ENCODE peak calls at places on chromosomes 2 and 18, in six cellular contexts. One of them, this sample, is unnamed.

GRCh38 chr2:199603748-199604291 is 146.1 kb upstream of the SATB2 start:
- DNase-seq in tibial nerve: no peak
- DNase-seq in uterus: no peak
- DNase-seq in adrenal gland: no peak
- DNase-seq in suprapubic skin: no peak
- DNase-seq in SK-N-MC: no peak
- DNase-seq in this sample: no peak

GRCh38 chr2:19776941-19777514 is 124.8 kb downstream of the TTC32 start:
- DNase-seq in SK-N-MC: no peak
- DNase-seq in tibial nerve: no peak
- DNase-seq in uterus: no peak
- DNase-seq in adrenal gland: no peak
- DNase-seq in suprapubic skin: no peak
- DNase-seq in this sample: peak; percentile 68

GRCh38 chr18:59359576-59359952 is 499 bp upstream of the LMAN1 start:
- DNase-seq in suprapubic skin: no peak
- DNase-seq in adrenal gland: no peak
- DNase-seq in tibial nerve: no peak
- DNase-seq in uterus: no peak
- DNase-seq in SK-N-MC: no peak
- DNase-seq in this sample: no peak

GRCh38 chr2:161146209-161146775 is 13.9 kb upstream of the TANK start:
- DNase-seq in suprapubic skin: no peak
- DNase-seq in adrenal gland: no peak
- DNase-seq in SK-N-MC: no peak
- DNase-seq in uterus: no peak
- DNase-seq in tibial nerve: no peak
- DNase-seq in this sample: no peak

GRCh38 chr2:36351291-36352023 is 4.1 kb upstream of the CRIM1 start:
- DNase-seq in uterus: no peak
- DNase-seq in adrenal gland: no peak
- DNase-seq in tibial nerve: no peak
- DNase-seq in SK-N-MC: no peak
- DNase-seq in suprapubic skin: no peak
- DNase-seq in this sample: no peak

GRCh38 chr2:172394008-172394407 is 33.4 kb upstream of the ITGA6 start:
- DNase-seq in suprapubic skin: no peak
- DNase-seq in uterus: no peak
- DNase-seq in tibial nerve: no peak
- DNase-seq in SK-N-MC: no peak
- DNase-seq in adrenal gland: no peak
- DNase-seq in this sample: no peak

GRCh38 chr2:62344472-62344871 is 148.6 kb downstream of the B3GNT2 start:
- DNase-seq in suprapubic skin: no peak
- DNase-seq in tibial nerve: no peak
- DNase-seq in uterus: no peak
- DNase-seq in SK-N-MC: no peak
- DNase-seq in adrenal gland: no peak
- DNase-seq in this sample: peak; percentile 38

GRCh38 chr2:101124684-101125366 is 26.4 kb downstream of the TBC1D8 start:
- DNase-seq in uterus: peak; percentile 84
- DNase-seq in SK-N-MC: no peak
- DNase-seq in suprapubic skin: no peak
- DNase-seq in tibial nerve: peak; percentile 74
- DNase-seq in adrenal gland: peak; percentile 78
- DNase-seq in this sample: no peak

GRCh38 chr2:110682872-110683271 is 5.0 kb upstream of the BUB1 start:
- DNase-seq in SK-N-MC: no peak
- DNase-seq in suprapubic skin: no peak
- DNase-seq in uterus: no peak
- DNase-seq in adrenal gland: no peak
- DNase-seq in tibial nerve: no peak
- DNase-seq in this sample: no peak

GRCh38 chr18:70276416-70277145 is 12.3 kb upstream of the SOCS6 start:
- DNase-seq in SK-N-MC: no peak
- DNase-seq in tibial nerve: no peak
- DNase-seq in suprapubic skin: no peak
- DNase-seq in adrenal gland: no peak
- DNase-seq in uterus: no peak
- DNase-seq in this sample: no peak

GRCh38 chr2:24046930-24047702 is at the start of gene WDCP:
- DNase-seq in SK-N-MC: peak; percentile 99
- DNase-seq in adrenal gland: peak; percentile 98
- DNase-seq in suprapubic skin: peak; percentile 98
- DNase-seq in uterus: peak; percentile 98
- DNase-seq in tibial nerve: peak; percentile 95
- DNase-seq in this sample: peak; percentile 96

GRCh38 chr2:129396980-129397599 is 582.4 kb upstream of the RAB6C start:
- DNase-seq in SK-N-MC: peak; percentile 8
- DNase-seq in uterus: no peak
- DNase-seq in adrenal gland: peak; percentile 28
- DNase-seq in suprapubic skin: no peak
- DNase-seq in tibial nerve: peak; percentile 22
- DNase-seq in this sample: no peak

GRCh38 chr18:45723921-45724320 is at the start of gene SLC14A1:
- DNase-seq in SK-N-MC: no peak
- DNase-seq in suprapubic skin: no peak
- DNase-seq in uterus: no peak
- DNase-seq in tibial nerve: no peak
- DNase-seq in adrenal gland: no peak
- DNase-seq in this sample: no peak
- H3K4me3 ChIP-seq in SK-N-MC: no peak within 1 kb of the TSS
- H3K4me3 ChIP-seq in suprapubic skin: no peak within 1 kb of the TSS
- H3K4me3 ChIP-seq in uterus: no peak within 1 kb of the TSS
- H3K4me3 ChIP-seq in tibial nerve: no peak within 1 kb of the TSS
- H3K4me3 ChIP-seq in adrenal gland: no peak within 1 kb of the TSS
- H3K4me3 ChIP-seq in this sample: no peak within 1 kb of the TSS

GRCh38 chr2:127739800-127740199 is 38.5 kb downstream of the SFT2D3 start:
- DNase-seq in SK-N-MC: no peak
- DNase-seq in uterus: no peak
- DNase-seq in suprapubic skin: no peak
- DNase-seq in tibial nerve: no peak
- DNase-seq in adrenal gland: no peak
- DNase-seq in this sample: no peak

GRCh38 chr2:127747621-127748020 is 46.3 kb downstream of the SFT2D3 start:
- DNase-seq in uterus: no peak
- DNase-seq in SK-N-MC: no peak
- DNase-seq in suprapubic skin: no peak
- DNase-seq in adrenal gland: no peak
- DNase-seq in tibial nerve: no peak
- DNase-seq in this sample: no peak

GRCh38 chr2:127740665-127741287 is 39.5 kb downstream of the SFT2D3 start:
- DNase-seq in uterus: no peak
- DNase-seq in suprapubic skin: no peak
- DNase-seq in tibial nerve: no peak
- DNase-seq in SK-N-MC: no peak
- DNase-seq in adrenal gland: no peak
- DNase-seq in this sample: no peak

GRCh38 chr2:127737892-127738291 is 36.6 kb downstream of the SFT2D3 start:
- DNase-seq in adrenal gland: no peak
- DNase-seq in SK-N-MC: no peak
- DNase-seq in tibial nerve: no peak
- DNase-seq in uterus: no peak
- DNase-seq in suprapubic skin: no peak
- DNase-seq in this sample: no peak

GRCh38 chr2:127743477-127744026 is 42.3 kb downstream of the SFT2D3 start:
- DNase-seq in uterus: no peak
- DNase-seq in suprapubic skin: no peak
- DNase-seq in adrenal gland: no peak
- DNase-seq in SK-N-MC: no peak
- DNase-seq in tibial nerve: no peak
- DNase-seq in this sample: no peak
- H3K36me3 ChIP-seq in uterus: no peaks in the 10 kb centered on the region
- H3K36me3 ChIP-seq in suprapubic skin: peaks cover 17% of the 10 kb centered on the region
- H3K36me3 ChIP-seq in adrenal gland: no peaks in the 10 kb centered on the region
- H3K36me3 ChIP-seq in SK-N-MC: peaks cover 62% of the 10 kb centered on the region
- H3K36me3 ChIP-seq in tibial nerve: peaks cover 15% of the 10 kb centered on the region
- H3K36me3 ChIP-seq in this sample: peaks cover 10% of the 10 kb centered on the region

GRCh38 chr2:239958366-239958765 is 66.8 kb downstream of the NDUFA10 start:
- DNase-seq in uterus: no peak
- DNase-seq in tibial nerve: no peak
- DNase-seq in suprapubic skin: no peak
- DNase-seq in SK-N-MC: no peak
- DNase-seq in adrenal gland: no peak
- DNase-seq in this sample: no peak

GRCh38 chr2:239959059-239959971 is 65.8 kb downstream of the NDUFA10 start:
- DNase-seq in suprapubic skin: no peak
- DNase-seq in SK-N-MC: no peak
- DNase-seq in tibial nerve: no peak
- DNase-seq in adrenal gland: no peak
- DNase-seq in uterus: no peak
- DNase-seq in this sample: no peak

GRCh38 chr2:239955989-239956817 is 68.9 kb downstream of the NDUFA10 start:
- DNase-seq in uterus: no peak
- DNase-seq in adrenal gland: no peak
- DNase-seq in suprapubic skin: no peak
- DNase-seq in tibial nerve: no peak
- DNase-seq in SK-N-MC: no peak
- DNase-seq in this sample: peak; percentile 33

GRCh38 chr2:239956818-239957261 is 68.3 kb downstream of the NDUFA10 start:
- DNase-seq in suprapubic skin: no peak
- DNase-seq in tibial nerve: no peak
- DNase-seq in adrenal gland: no peak
- DNase-seq in uterus: no peak
- DNase-seq in SK-N-MC: no peak
- DNase-seq in this sample: no peak

DNA sequence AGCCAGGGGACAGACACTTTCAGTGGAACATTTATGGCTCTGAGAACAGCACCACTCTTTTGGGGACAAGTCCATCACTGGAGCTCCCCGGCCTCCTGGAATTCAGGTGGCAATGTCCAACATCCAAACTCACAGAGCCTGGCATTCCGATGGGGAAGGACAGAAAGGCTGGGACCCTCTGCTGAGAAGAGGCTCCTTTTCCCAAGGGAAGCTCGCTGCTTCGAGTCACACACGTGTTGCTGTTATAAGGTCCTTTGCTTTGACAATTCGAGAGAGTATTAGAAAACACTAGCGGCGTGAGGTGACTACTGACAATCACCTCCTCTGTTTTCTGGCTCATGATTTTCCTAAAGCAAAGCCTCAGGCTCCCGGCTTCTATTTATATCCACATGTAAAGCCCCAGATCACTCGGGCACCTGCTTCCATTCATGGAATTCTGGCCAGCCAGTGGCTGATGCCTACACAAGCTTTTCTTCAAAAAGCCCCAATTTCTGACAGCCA is 67.4 kb downstream of the NDUFA10 start:
- DNase-seq in suprapubic skin: no peak
- DNase-seq in tibial nerve: no peak
- DNase-seq in adrenal gland: no peak
- DNase-seq in SK-N-MC: no peak
- DNase-seq in uterus: no peak
- DNase-seq in this sample: no peak
- H3K27ac ChIP-seq in suprapubic skin: no peak overlapping the region
- H3K27ac ChIP-seq in tibial nerve: no peak overlapping the region
- H3K27ac ChIP-seq in adrenal gland: no peak overlapping the region
- H3K27ac ChIP-seq in SK-N-MC: no peak overlapping the region
- H3K27ac ChIP-seq in uterus: no peak overlapping the region
- H3K27ac ChIP-seq in this sample: no peak overlapping the region

GRCh38 chr18:47370052-47370451 is 118.6 kb upstream of the SKOR2 start:
- DNase-seq in uterus: no peak
- DNase-seq in tibial nerve: no peak
- DNase-seq in SK-N-MC: no peak
- DNase-seq in adrenal gland: no peak
- DNase-seq in suprapubic skin: no peak
- DNase-seq in this sample: no peak

DNA sequence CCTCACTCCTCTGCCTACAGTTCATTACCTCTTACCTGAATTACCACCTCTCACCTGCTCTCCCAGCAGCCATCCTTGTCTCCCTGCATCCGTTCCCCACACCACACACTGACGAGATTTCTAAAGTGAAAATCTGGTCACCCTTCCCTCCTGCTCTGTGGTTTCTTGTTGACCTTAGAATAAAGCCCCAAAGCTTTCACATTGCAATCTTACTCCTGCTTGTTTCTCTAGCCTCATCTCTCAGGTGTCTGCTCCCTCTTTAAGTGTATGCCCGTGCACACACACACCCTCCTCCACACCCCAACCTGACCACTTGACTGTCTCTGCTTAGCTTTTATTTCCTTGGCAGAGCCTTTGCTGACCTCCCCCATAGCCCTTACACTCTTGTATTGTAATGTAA is 122.0 kb upstream of the SKOR2 start:
- DNase-seq in tibial nerve: no peak
- DNase-seq in suprapubic skin: no peak
- DNase-seq in adrenal gland: no peak
- DNase-seq in uterus: no peak
- DNase-seq in SK-N-MC: no peak
- DNase-seq in this sample: no peak
- H3K4me3 ChIP-seq in tibial nerve: no peak overlapping the region
- H3K4me3 ChIP-seq in suprapubic skin: no peak overlapping the region
- H3K4me3 ChIP-seq in adrenal gland: no peak overlapping the region
- H3K4me3 ChIP-seq in uterus: no peak overlapping the region
- H3K4me3 ChIP-seq in SK-N-MC: no peak overlapping the region
- H3K4me3 ChIP-seq in this sample: no peak overlapping the region

DNA sequence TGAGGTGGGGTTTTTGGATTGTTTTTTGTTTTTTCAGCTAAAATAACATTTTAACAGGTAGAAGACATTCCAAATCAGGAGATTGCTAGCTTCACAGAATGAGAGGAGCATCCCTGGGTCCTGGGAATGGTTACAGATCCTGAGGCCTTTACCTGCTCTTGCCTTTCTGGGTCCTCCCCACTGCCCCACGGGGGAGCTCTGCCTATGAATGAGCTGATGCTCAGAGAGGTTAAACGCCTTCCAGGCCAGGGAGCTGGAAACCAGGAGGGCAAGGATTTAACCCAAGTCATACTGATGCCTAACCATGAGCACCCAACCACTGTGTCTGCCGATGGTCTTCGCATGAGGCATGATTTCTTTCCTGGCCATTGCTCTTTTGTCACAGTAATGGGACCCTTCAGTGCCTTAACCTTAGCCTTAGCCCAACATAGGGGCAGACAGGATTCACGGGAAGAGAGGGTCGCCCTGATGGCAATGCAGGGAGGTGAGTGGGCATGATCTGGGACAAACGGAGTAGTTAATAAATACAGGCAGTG is 16.1 kb downstream of the MOCOS start:
- DNase-seq in suprapubic skin: no peak
- DNase-seq in tibial nerve: no peak
- DNase-seq in adrenal gland: no peak
- DNase-seq in uterus: no peak
- DNase-seq in SK-N-MC: no peak
- DNase-seq in this sample: no peak
- H3K36me3 ChIP-seq in suprapubic skin: no peaks in the 10 kb centered on the region
- H3K36me3 ChIP-seq in tibial nerve: no peaks in the 10 kb centered on the region
- H3K36me3 ChIP-seq in adrenal gland: no peaks in the 10 kb centered on the region
- H3K36me3 ChIP-seq in uterus: no peaks in the 10 kb centered on the region
- H3K36me3 ChIP-seq in SK-N-MC: no peaks in the 10 kb centered on the region
- H3K36me3 ChIP-seq in this sample: no peaks in the 10 kb centered on the region